ENCODE peak calls at places on chromosome 21, in six cellular contexts. One of them, this sample, is unnamed.
A peak's percentile ranks its signal among the peaks of the same experiment; 100 is the strongest.

GRCh38 chr21:29072873-29073221 is 601 bp downstream of the CCT8 start:
- DNase-seq in tibial nerve: no peak
- DNase-seq in BJ: no peak
- DNase-seq in colonic mucosa: no peak
- DNase-seq in OCI-LY7: peak; percentile 50
- DNase-seq in omental fat pad: no peak
- DNase-seq in this sample: no peak

GRCh38 chr21:37436180-37436579 is 69.6 kb downstream of the DYRK1A start:
- DNase-seq in tibial nerve: no peak
- DNase-seq in BJ: no peak
- DNase-seq in colonic mucosa: no peak
- DNase-seq in OCI-LY7: no peak
- DNase-seq in omental fat pad: no peak
- DNase-seq in this sample: no peak

GRCh38 chr21:39373634-39374033 is 24.7 kb upstream of the HMGN1 start:
- DNase-seq in tibial nerve: no peak
- DNase-seq in BJ: no peak
- DNase-seq in colonic mucosa: no peak
- DNase-seq in OCI-LY7: peak; percentile 79
- DNase-seq in omental fat pad: no peak
- DNase-seq in this sample: no peak

GRCh38 chr21:16084776-16085364 is 355.1 kb downstream of the USP25 start:
- DNase-seq in tibial nerve: peak; percentile 45
- DNase-seq in BJ: peak; percentile 25
- DNase-seq in colonic mucosa: no peak
- DNase-seq in OCI-LY7: no peak
- DNase-seq in omental fat pad: no peak
- DNase-seq in this sample: peak; percentile 15

GRCh38 chr21:24759348-24760118 is 847.7 kb downstream of the MRPL39 start:
- DNase-seq in tibial nerve: no peak
- DNase-seq in BJ: no peak
- DNase-seq in colonic mucosa: no peak
- DNase-seq in OCI-LY7: no peak
- DNase-seq in omental fat pad: no peak
- DNase-seq in this sample: no peak

GRCh38 chr21:38115870-38116269 is 140.9 kb upstream of the KCNJ15 start:
- DNase-seq in tibial nerve: no peak
- DNase-seq in BJ: no peak
- DNase-seq in colonic mucosa: no peak
- DNase-seq in OCI-LY7: no peak
- DNase-seq in omental fat pad: no peak
- DNase-seq in this sample: no peak

GRCh38 chr21:23930565-23930964 is 1676.7 kb downstream of the MRPL39 start:
- DNase-seq in tibial nerve: no peak
- DNase-seq in BJ: no peak
- DNase-seq in colonic mucosa: no peak
- DNase-seq in OCI-LY7: no peak
- DNase-seq in omental fat pad: no peak
- DNase-seq in this sample: no peak

GRCh38 chr21:38741976-38742309 is 63.8 kb upstream of the ETS2 start:
- DNase-seq in tibial nerve: no peak
- DNase-seq in BJ: no peak
- DNase-seq in colonic mucosa: peak; percentile 57
- DNase-seq in OCI-LY7: no peak
- DNase-seq in omental fat pad: no peak
- DNase-seq in this sample: no peak

GRCh38 chr21:39655589-39655988 is 42.8 kb downstream of the B3GALT5 start:
- DNase-seq in tibial nerve: no peak
- DNase-seq in BJ: no peak
- DNase-seq in colonic mucosa: no peak
- DNase-seq in OCI-LY7: no peak
- DNase-seq in omental fat pad: no peak
- DNase-seq in this sample: no peak

GRCh38 chr21:25845729-25846256 is 111.0 kb downstream of the GABPA start:
- DNase-seq in tibial nerve: no peak
- DNase-seq in BJ: no peak
- DNase-seq in colonic mucosa: no peak
- DNase-seq in OCI-LY7: no peak
- DNase-seq in omental fat pad: no peak
- DNase-seq in this sample: no peak

GRCh38 chr21:38759286-38759872 is 46.4 kb upstream of the ETS2 start:
- DNase-seq in tibial nerve: no peak
- DNase-seq in BJ: no peak
- DNase-seq in colonic mucosa: no peak
- DNase-seq in OCI-LY7: no peak
- DNase-seq in omental fat pad: no peak
- DNase-seq in this sample: no peak

GRCh38 chr21:39840373-39841097 is 26.7 kb upstream of the PCP4 start:
- DNase-seq in tibial nerve: no peak
- DNase-seq in BJ: no peak
- DNase-seq in colonic mucosa: no peak
- DNase-seq in OCI-LY7: no peak
- DNase-seq in omental fat pad: no peak
- DNase-seq in this sample: no peak

GRCh38 chr21:25956993-25957714 is 213.4 kb downstream of the APP start:
- DNase-seq in tibial nerve: no peak
- DNase-seq in BJ: peak; percentile 9
- DNase-seq in colonic mucosa: no peak
- DNase-seq in OCI-LY7: no peak
- DNase-seq in omental fat pad: no peak
- DNase-seq in this sample: peak; percentile 40

GRCh38 chr21:31282095-31282709 is 61.9 kb downstream of the TIAM1 start:
- DNase-seq in tibial nerve: peak; percentile 10
- DNase-seq in BJ: peak; percentile 74
- DNase-seq in colonic mucosa: no peak
- DNase-seq in OCI-LY7: no peak
- DNase-seq in omental fat pad: no peak
- DNase-seq in this sample: no peak

GRCh38 chr21:39180429-39181019 is 2.7 kb downstream of the PSMG1 start:
- DNase-seq in tibial nerve: no peak
- DNase-seq in BJ: no peak
- DNase-seq in colonic mucosa: no peak
- DNase-seq in OCI-LY7: peak; percentile 52
- DNase-seq in omental fat pad: no peak
- DNase-seq in this sample: no peak

GRCh38 chr21:34073749-34074282 is 438 bp downstream of the MRPS6 start:
- DNase-seq in tibial nerve: no peak
- DNase-seq in BJ: no peak
- DNase-seq in colonic mucosa: peak; percentile 37
- DNase-seq in OCI-LY7: peak; percentile 64
- DNase-seq in omental fat pad: no peak
- DNase-seq in this sample: no peak

GRCh38 chr21:38325216-38325615 is 68.4 kb downstream of the KCNJ15 start:
- DNase-seq in tibial nerve: no peak
- DNase-seq in BJ: no peak
- DNase-seq in colonic mucosa: no peak
- DNase-seq in OCI-LY7: no peak
- DNase-seq in omental fat pad: no peak
- DNase-seq in this sample: no peak

GRCh38 chr21:38669186-38669585 is 136.5 kb upstream of the ETS2 start:
- DNase-seq in tibial nerve: no peak
- DNase-seq in BJ: no peak
- DNase-seq in colonic mucosa: peak; percentile 39
- DNase-seq in OCI-LY7: peak; percentile 19
- DNase-seq in omental fat pad: no peak
- DNase-seq in this sample: no peak

GRCh38 chr21:34135330-34135729 is 62.0 kb downstream of the MRPS6 start:
- DNase-seq in tibial nerve: no peak
- DNase-seq in BJ: no peak
- DNase-seq in colonic mucosa: no peak
- DNase-seq in OCI-LY7: no peak
- DNase-seq in omental fat pad: no peak
- DNase-seq in this sample: no peak

GRCh38 chr21:40115775-40116174 is 248.5 kb downstream of the PCP4 start:
- DNase-seq in tibial nerve: no peak
- DNase-seq in BJ: no peak
- DNase-seq in colonic mucosa: no peak
- DNase-seq in OCI-LY7: no peak
- DNase-seq in omental fat pad: no peak
- DNase-seq in this sample: no peak

GRCh38 chr21:29181799-29182470 is 51.5 kb downstream of the MAP3K7CL start:
- DNase-seq in tibial nerve: no peak
- DNase-seq in BJ: peak; percentile 79
- DNase-seq in colonic mucosa: no peak
- DNase-seq in OCI-LY7: no peak
- DNase-seq in omental fat pad: no peak
- DNase-seq in this sample: peak; percentile 76

GRCh38 chr21:39562791-39563770 is 49.7 kb upstream of the B3GALT5 start:
- DNase-seq in tibial nerve: no peak
- DNase-seq in BJ: no peak
- DNase-seq in colonic mucosa: no peak
- DNase-seq in OCI-LY7: no peak
- DNase-seq in omental fat pad: no peak
- DNase-seq in this sample: no peak

GRCh38 chr21:14046401-14046800 is 164.4 kb downstream of the LIPI start:
- DNase-seq in tibial nerve: no peak
- DNase-seq in BJ: no peak
- DNase-seq in colonic mucosa: no peak
- DNase-seq in OCI-LY7: no peak
- DNase-seq in omental fat pad: no peak
- DNase-seq in this sample: no peak

GRCh38 chr21:29299046-29299905 is 554 bp downstream of the BACH1 start:
- DNase-seq in tibial nerve: peak; percentile 35
- DNase-seq in BJ: no peak
- DNase-seq in colonic mucosa: peak; percentile 62
- DNase-seq in OCI-LY7: peak; percentile 49
- DNase-seq in omental fat pad: peak; percentile 48
- DNase-seq in this sample: no peak

GRCh38 chr21:31161157-31161556 is 122.9 kb upstream of the KRTAP19-8 start:
- DNase-seq in tibial nerve: no peak
- DNase-seq in BJ: no peak
- DNase-seq in colonic mucosa: no peak
- DNase-seq in OCI-LY7: no peak
- DNase-seq in omental fat pad: no peak
- DNase-seq in this sample: peak; percentile 40

GRCh38 chr21:18636897-18637296 is 233.3 kb upstream of the TMPRSS15 start:
- DNase-seq in tibial nerve: no peak
- DNase-seq in BJ: no peak
- DNase-seq in colonic mucosa: no peak
- DNase-seq in OCI-LY7: no peak
- DNase-seq in omental fat pad: no peak
- DNase-seq in this sample: no peak

GRCh38 chr21:15682182-15682895 is 47.4 kb upstream of the USP25 start:
- DNase-seq in tibial nerve: no peak
- DNase-seq in BJ: no peak
- DNase-seq in colonic mucosa: no peak
- DNase-seq in OCI-LY7: no peak
- DNase-seq in omental fat pad: no peak
- DNase-seq in this sample: no peak

GRCh38 chr21:35204850-35205564 is 155.9 kb upstream of the RUNX1 start:
- DNase-seq in tibial nerve: no peak
- DNase-seq in BJ: peak; percentile 57
- DNase-seq in colonic mucosa: peak; percentile 60
- DNase-seq in OCI-LY7: peak; percentile 54
- DNase-seq in omental fat pad: no peak
- DNase-seq in this sample: no peak
- TF ChIP-seq CTCF in tibial nerve: no peak
- TF ChIP-seq CTCF in BJ: peak; percentile 33
- TF ChIP-seq CTCF in colonic mucosa: no peak
- TF ChIP-seq CTCF in OCI-LY7: peak; percentile 57
- TF ChIP-seq CTCF in omental fat pad: no peak
- TF ChIP-seq CTCF in this sample: no peak

GRCh38 chr21:44508711-44509445 is 31.1 kb downstream of the KRTAP10-1 start:
- DNase-seq in tibial nerve: no peak
- DNase-seq in BJ: no peak
- DNase-seq in colonic mucosa: no peak
- DNase-seq in OCI-LY7: no peak
- DNase-seq in omental fat pad: no peak
- DNase-seq in this sample: no peak

GRCh38 chr21:44510508-44511218 is 29.3 kb downstream of the KRTAP10-1 start:
- DNase-seq in tibial nerve: peak; percentile 21
- DNase-seq in BJ: no peak
- DNase-seq in colonic mucosa: peak; percentile 70
- DNase-seq in OCI-LY7: peak; percentile 66
- DNase-seq in omental fat pad: no peak
- DNase-seq in this sample: no peak

GRCh38 chr21:44508426-44508710 is 31.6 kb downstream of the KRTAP10-1 start:
- DNase-seq in tibial nerve: no peak
- DNase-seq in BJ: no peak
- DNase-seq in colonic mucosa: no peak
- DNase-seq in OCI-LY7: no peak
- DNase-seq in omental fat pad: no peak
- DNase-seq in this sample: no peak

GRCh38 chr21:44510109-44510507 is 29.9 kb downstream of the KRTAP10-1 start:
- DNase-seq in tibial nerve: no peak
- DNase-seq in BJ: no peak
- DNase-seq in colonic mucosa: no peak
- DNase-seq in OCI-LY7: no peak
- DNase-seq in omental fat pad: no peak
- DNase-seq in this sample: no peak

GRCh38 chr21:44509539-44509938 is 30.5 kb downstream of the KRTAP10-1 start:
- DNase-seq in tibial nerve: no peak
- DNase-seq in BJ: no peak
- DNase-seq in colonic mucosa: peak; percentile 46
- DNase-seq in OCI-LY7: peak; percentile 11
- DNase-seq in omental fat pad: no peak
- DNase-seq in this sample: no peak
- TF ChIP-seq CTCF in tibial nerve: no peak
- TF ChIP-seq CTCF in BJ: no peak
- TF ChIP-seq CTCF in colonic mucosa: no peak
- TF ChIP-seq CTCF in OCI-LY7: peak; percentile 42
- TF ChIP-seq CTCF in omental fat pad: no peak
- TF ChIP-seq CTCF in this sample: peak; percentile 28

GRCh38 chr21:41953249-41953830 is 478 bp downstream of the C2CD2 start:
- DNase-seq in tibial nerve: no peak
- DNase-seq in BJ: no peak
- DNase-seq in colonic mucosa: no peak
- DNase-seq in OCI-LY7: no peak
- DNase-seq in omental fat pad: no peak
- DNase-seq in this sample: no peak
- TF ChIP-seq CTCF in tibial nerve: no peak
- TF ChIP-seq CTCF in BJ: no peak
- TF ChIP-seq CTCF in colonic mucosa: no peak
- TF ChIP-seq CTCF in OCI-LY7: no peak
- TF ChIP-seq CTCF in omental fat pad: no peak
- TF ChIP-seq CTCF in this sample: no peak

DNA sequence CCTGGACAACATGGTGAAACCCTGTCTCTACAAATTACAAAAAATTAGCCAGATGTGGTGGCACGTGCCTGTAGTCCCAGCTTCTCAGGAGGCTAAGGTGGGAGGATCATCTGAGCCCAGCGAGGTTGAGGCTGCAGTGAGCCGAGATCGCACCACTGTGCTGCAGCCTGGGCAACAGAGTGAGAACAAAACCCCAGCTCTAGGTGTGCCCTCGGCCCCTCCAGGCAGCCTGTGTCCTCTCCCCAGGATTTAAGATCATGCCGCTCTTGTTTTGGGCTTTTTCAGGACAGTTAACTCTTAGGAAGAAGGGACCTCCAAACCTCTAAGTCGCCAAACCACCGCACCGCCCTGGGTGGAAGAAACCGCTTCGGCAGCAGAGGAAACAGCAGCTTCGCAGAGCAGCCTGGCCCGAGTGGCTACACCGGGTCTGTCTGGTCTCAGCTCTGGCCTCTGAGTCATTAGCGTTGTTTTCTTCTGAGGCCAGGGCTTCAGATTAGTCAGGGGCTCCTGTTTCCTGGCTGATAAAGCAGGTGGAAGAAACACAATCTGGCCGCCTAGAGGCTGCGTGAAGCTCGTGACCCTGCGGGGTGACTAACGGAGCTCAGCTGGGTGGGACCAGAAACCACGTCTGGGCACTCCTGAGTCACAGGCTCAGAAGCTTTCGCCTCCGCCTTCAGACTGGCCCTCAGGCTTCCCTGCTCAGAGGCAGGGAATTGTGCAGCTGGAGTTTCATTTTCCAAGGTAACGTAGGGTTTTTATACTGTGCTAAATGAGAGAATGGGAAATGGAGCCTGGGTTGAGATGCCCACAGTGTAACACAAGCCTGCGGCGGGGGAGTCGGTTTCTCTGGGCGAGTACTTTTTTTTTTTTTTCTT is 44.7 kb downstream of the CHAF1B start:
- DNase-seq in tibial nerve: peak; percentile 71
- DNase-seq in BJ: peak; percentile 95
- DNase-seq in colonic mucosa: peak; percentile 32
- DNase-seq in OCI-LY7: no peak
- DNase-seq in omental fat pad: peak; percentile 56
- DNase-seq in this sample: peak; percentile 94
- TF ChIP-seq CTCF in tibial nerve: no peak
- TF ChIP-seq CTCF in BJ: peak; percentile 18
- TF ChIP-seq CTCF in colonic mucosa: no peak
- TF ChIP-seq CTCF in OCI-LY7: no peak
- TF ChIP-seq CTCF in omental fat pad: no peak
- TF ChIP-seq CTCF in this sample: peak; percentile 31

This sample was measured in epithelial cell of proximal tubule.